ENCODE peak calls at places on chromosomes 12 and 14, in ten cellular contexts. One of them, this sample, is unnamed.

GRCh38 chr14:95319312-95320075 is at the start of gene CLMN:
- DNase-seq in D341Med: peak; percentile 92
- DNase-seq in stimulated activated CD4-positive, alpha-beta T cell treated with anti-CD3 and anti-CD28 coated beads, Interleukin-2, amount 100 ng/mL, for 48 hours: peak; percentile 17
- DNase-seq in NCI-H2107: peak; percentile 32
- DNase-seq in choroid plexus epithelial cell: peak; percentile 28
- DNase-seq in anterior cingulate cortex: no peak
- DNase-seq in germinal center: peak; percentile 70
- DNase-seq in AG09319: no peak
- DNase-seq in stimulated activated CD8-positive, alpha-beta memory T cell treated with anti-CD3 and anti-CD28 coated beads, Interleukin-15, amount 100 ng/mL, for 1 hour: no peak
- DNase-seq in cardiac fibroblast: peak; percentile 28
- DNase-seq in this sample: peak; percentile 90

GRCh38 chr12:106955377-106956047 is at the start of gene TMEM263:
- DNase-seq in stimulated activated CD8-positive, alpha-beta memory T cell treated with anti-CD3 and anti-CD28 coated beads, Interleukin-15, amount 100 ng/mL, for 1 hour: peak; percentile 80
- DNase-seq in NCI-H2107: peak; percentile 90
- DNase-seq in choroid plexus epithelial cell: peak; percentile 98
- DNase-seq in D341Med: peak; percentile 100
- DNase-seq in AG09319: peak; percentile 95
- DNase-seq in anterior cingulate cortex: peak; percentile 82
- DNase-seq in cardiac fibroblast: peak; percentile 96
- DNase-seq in stimulated activated CD4-positive, alpha-beta T cell treated with anti-CD3 and anti-CD28 coated beads, Interleukin-2, amount 100 ng/mL, for 48 hours: peak; percentile 84
- DNase-seq in germinal center: peak; percentile 96
- DNase-seq in this sample: peak; percentile 97

GRCh38 chr14:20438664-20439063 is 2.7 kb upstream of the KLHL33 start:
- DNase-seq in cardiac fibroblast: no peak
- DNase-seq in D341Med: no peak
- DNase-seq in choroid plexus epithelial cell: no peak
- DNase-seq in stimulated activated CD4-positive, alpha-beta T cell treated with anti-CD3 and anti-CD28 coated beads, Interleukin-2, amount 100 ng/mL, for 48 hours: no peak
- DNase-seq in stimulated activated CD8-positive, alpha-beta memory T cell treated with anti-CD3 and anti-CD28 coated beads, Interleukin-15, amount 100 ng/mL, for 1 hour: no peak
- DNase-seq in germinal center: no peak
- DNase-seq in NCI-H2107: no peak
- DNase-seq in AG09319: no peak
- DNase-seq in anterior cingulate cortex: no peak
- DNase-seq in this sample: no peak

GRCh38 chr12:117518594-117519270 is 157.3 kb upstream of the NOS1 start:
- DNase-seq in choroid plexus epithelial cell: no peak
- DNase-seq in stimulated activated CD8-positive, alpha-beta memory T cell treated with anti-CD3 and anti-CD28 coated beads, Interleukin-15, amount 100 ng/mL, for 1 hour: no peak
- DNase-seq in cardiac fibroblast: no peak
- DNase-seq in AG09319: no peak
- DNase-seq in NCI-H2107: no peak
- DNase-seq in stimulated activated CD4-positive, alpha-beta T cell treated with anti-CD3 and anti-CD28 coated beads, Interleukin-2, amount 100 ng/mL, for 48 hours: no peak
- DNase-seq in anterior cingulate cortex: no peak
- DNase-seq in D341Med: no peak
- DNase-seq in germinal center: no peak
- DNase-seq in this sample: peak; percentile 11

GRCh38 chr12:8909752-8910151 is 4.6 kb upstream of the PHC1 start:
- DNase-seq in D341Med: no peak
- DNase-seq in germinal center: no peak
- DNase-seq in AG09319: no peak
- DNase-seq in stimulated activated CD8-positive, alpha-beta memory T cell treated with anti-CD3 and anti-CD28 coated beads, Interleukin-15, amount 100 ng/mL, for 1 hour: no peak
- DNase-seq in anterior cingulate cortex: no peak
- DNase-seq in stimulated activated CD4-positive, alpha-beta T cell treated with anti-CD3 and anti-CD28 coated beads, Interleukin-2, amount 100 ng/mL, for 48 hours: no peak
- DNase-seq in choroid plexus epithelial cell: no peak
- DNase-seq in cardiac fibroblast: no peak
- DNase-seq in NCI-H2107: no peak
- DNase-seq in this sample: no peak

GRCh38 chr12:62537544-62537943 is 70.9 kb downstream of the MON2 start:
- DNase-seq in stimulated activated CD8-positive, alpha-beta memory T cell treated with anti-CD3 and anti-CD28 coated beads, Interleukin-15, amount 100 ng/mL, for 1 hour: no peak
- DNase-seq in anterior cingulate cortex: no peak
- DNase-seq in cardiac fibroblast: peak; percentile 92
- DNase-seq in choroid plexus epithelial cell: peak; percentile 95
- DNase-seq in stimulated activated CD4-positive, alpha-beta T cell treated with anti-CD3 and anti-CD28 coated beads, Interleukin-2, amount 100 ng/mL, for 48 hours: no peak
- DNase-seq in AG09319: peak; percentile 59
- DNase-seq in D341Med: no peak
- DNase-seq in germinal center: no peak
- DNase-seq in NCI-H2107: no peak
- DNase-seq in this sample: no peak

GRCh38 chr12:51825216-51825615 is 23.3 kb downstream of the FIGNL2 start:
- DNase-seq in choroid plexus epithelial cell: no peak
- DNase-seq in D341Med: no peak
- DNase-seq in stimulated activated CD4-positive, alpha-beta T cell treated with anti-CD3 and anti-CD28 coated beads, Interleukin-2, amount 100 ng/mL, for 48 hours: no peak
- DNase-seq in cardiac fibroblast: no peak
- DNase-seq in AG09319: no peak
- DNase-seq in stimulated activated CD8-positive, alpha-beta memory T cell treated with anti-CD3 and anti-CD28 coated beads, Interleukin-15, amount 100 ng/mL, for 1 hour: no peak
- DNase-seq in germinal center: no peak
- DNase-seq in anterior cingulate cortex: no peak
- DNase-seq in NCI-H2107: no peak
- DNase-seq in this sample: no peak

GRCh38 chr14:72332054-72332453 is 399.8 kb downstream of the RGS6 start:
- DNase-seq in anterior cingulate cortex: peak; percentile 4
- DNase-seq in choroid plexus epithelial cell: no peak
- DNase-seq in NCI-H2107: no peak
- DNase-seq in cardiac fibroblast: no peak
- DNase-seq in stimulated activated CD4-positive, alpha-beta T cell treated with anti-CD3 and anti-CD28 coated beads, Interleukin-2, amount 100 ng/mL, for 48 hours: no peak
- DNase-seq in D341Med: no peak
- DNase-seq in AG09319: no peak
- DNase-seq in stimulated activated CD8-positive, alpha-beta memory T cell treated with anti-CD3 and anti-CD28 coated beads, Interleukin-15, amount 100 ng/mL, for 1 hour: no peak
- DNase-seq in germinal center: no peak
- DNase-seq in this sample: no peak

GRCh38 chr14:54775486-54776100 is 127.0 kb downstream of the GCH1 start:
- DNase-seq in D341Med: no peak
- DNase-seq in NCI-H2107: no peak
- DNase-seq in cardiac fibroblast: no peak
- DNase-seq in stimulated activated CD4-positive, alpha-beta T cell treated with anti-CD3 and anti-CD28 coated beads, Interleukin-2, amount 100 ng/mL, for 48 hours: no peak
- DNase-seq in stimulated activated CD8-positive, alpha-beta memory T cell treated with anti-CD3 and anti-CD28 coated beads, Interleukin-15, amount 100 ng/mL, for 1 hour: no peak
- DNase-seq in AG09319: no peak
- DNase-seq in choroid plexus epithelial cell: no peak
- DNase-seq in germinal center: no peak
- DNase-seq in anterior cingulate cortex: no peak
- DNase-seq in this sample: peak; percentile 82

This sample was measured in Karpas-422.